ENCODE peak calls at places on chromosomes 6 and 20, in four cellular contexts. M is T47D, Q is EH, R is choroid plexus epithelial cell. E is an unnamed sample.

GRCh38 chr6:128235556-128235955 is 284.8 kb downstream of the PTPRK start:
- DNase-seq in Q (no peak), R (no peak), M (no peak), E (no peak)

GRCh38 chr20:6562111-6562510 is 205.4 kb upstream of the BMP2 start:
- DNase-seq in Q (peak; percentile 82), M (no peak), R (peak; percentile 97), E (peak; percentile 37)

GRCh38 chr6:137452331-137452894 is 41.8 kb downstream of the OLIG3 start:
- DNase-seq in M (no peak), R (peak; percentile 66), Q (peak; percentile 30), E (peak; percentile 1)

GRCh38 chr6:129104560-129104959 is 221.6 kb downstream of the LAMA2 start:
- DNase-seq in M (no peak), Q (no peak), R (peak; percentile 23), E (no peak)

GRCh38 chr6:90044833-90045337 is 150.6 kb downstream of the GJA10 start:
- DNase-seq in Q (peak; percentile 81), R (peak; percentile 74), M (no peak), E (peak; percentile 67)

GRCh38 chr6:122400121-122400450 is 634 bp downstream of the HSF2 start:
- DNase-seq in Q (peak; percentile 34), M (no peak), R (no peak), E (peak; percentile 8)

GRCh38 chr6:18477301-18477941 is 90.3 kb downstream of the RNF144B start:
- DNase-seq in M (no peak), Q (peak; percentile 37), R (peak; percentile 13), E (peak; percentile 39)

GRCh38 chr20:54002741-54003140 is 67.7 kb downstream of the BCAS1 start:
- DNase-seq in Q (no peak), M (no peak), R (no peak), E (no peak)

GRCh38 chr6:126631343-126631742 is 291.4 kb downstream of the CENPW start:
- DNase-seq in Q (peak; percentile 1), M (no peak), R (no peak), E (peak; percentile 78)

GRCh38 chr6:3294921-3295871 is 36.4 kb downstream of the PSMG4 start:
- DNase-seq in Q (no peak), M (no peak), R (no peak), E (no peak)

GRCh38 chr20:25296094-25297093 is 48.5 kb downstream of the PYGB start:
- DNase-seq in R (peak; percentile 57), Q (peak; percentile 15), M (peak; percentile 59), E (peak; percentile 51)

GRCh38 chr6:3061501-3061941 is 6.8 kb upstream of the RIPK1 start:
- DNase-seq in M (no peak), R (peak; percentile 88), Q (peak; percentile 83), E (peak; percentile 55)

GRCh38 chr6:57097596-57097995 is 7.6 kb downstream of the ZNF451 start:
- DNase-seq in R (peak; percentile 48), M (no peak), Q (peak; percentile 44), E (peak; percentile 41)

GRCh38 chr6:2193931-2194330 is 51.5 kb downstream of the GMDS start:
- DNase-seq in Q (no peak), M (no peak), R (no peak), E (no peak)

GRCh38 chr20:37893566-37894241 is 9.2 kb upstream of the VSTM2L start:
- DNase-seq in Q (no peak), M (no peak), R (no peak), E (no peak)

GRCh38 chr20:56513096-56513806 is 11.3 kb upstream of the FAM209A start:
- DNase-seq in R (no peak), Q (peak; percentile 17), M (peak; percentile 20), E (no peak)

GRCh38 chr20:21559305-21559704 is 45.4 kb upstream of the NKX2-2 start:
- DNase-seq in R (no peak), Q (no peak), M (no peak), E (no peak)

GRCh38 chr6:112739766-112740165 is 392.6 kb downstream of the RFPL4B start:
- DNase-seq in Q (no peak), R (no peak), M (no peak), E (no peak)

GRCh38 chr6:143112084-143112768 is 51.5 kb downstream of the AIG1 start:
- DNase-seq in M (no peak), Q (no peak), R (no peak), E (no peak)

GRCh38 chr6:36852481-36853147 is 13.4 kb upstream of the CPNE5 start:
- DNase-seq in R (peak; percentile 85), M (no peak), Q (peak; percentile 85), E (peak; percentile 68)

GRCh38 chr6:140174509-140174908 is 800.1 kb upstream of the CITED2 start:
- DNase-seq in Q (peak; percentile 98), M (peak; percentile 24), R (peak; percentile 94), E (peak; percentile 98)

GRCh38 chr20:7924692-7925091 is 15.6 kb downstream of the HAO1 start:
- DNase-seq in R (peak; percentile 90), M (no peak), Q (peak; percentile 94), E (peak; percentile 89)

GRCh38 chr6:137867685-137868509 is 838 bp downstream of the TNFAIP3 start:
- DNase-seq in Q (peak; percentile 52), M (peak; percentile 3), R (no peak), E (peak; percentile 28)

GRCh38 chr6:26065952-26066380 is 21.3 kb upstream of the HFE start:
- DNase-seq in R (peak; percentile 91), Q (peak; percentile 86), M (peak; percentile 91), E (peak; percentile 83)

GRCh38 chr6:88871498-88871897 is 91.9 kb downstream of the RNGTT start:
- DNase-seq in M (no peak), R (no peak), Q (no peak), E (no peak)

GRCh38 chr6:121366184-121366521 is 31.9 kb upstream of the TBC1D32 start:
- DNase-seq in Q (no peak), M (no peak), R (no peak), E (no peak)

GRCh38 chr6:36350681-36351091 is 14.0 kb upstream of the BNIP5 start:
- DNase-seq in M (no peak), R (peak; percentile 94), Q (peak; percentile 92), E (peak; percentile 70)

GRCh38 chr6:135162678-135163439 is 18.2 kb upstream of the MYB start:
- DNase-seq in Q (no peak), M (peak; percentile 65), R (peak; percentile 47), E (no peak)

GRCh38 chr20:45337367-45338120 is 10.7 kb downstream of the SDC4 start:
- DNase-seq in R (peak; percentile 93), Q (peak; percentile 98), M (peak; percentile 74), E (peak; percentile 96)

GRCh38 chr6:2999005-2999620 is 581 bp upstream of the NQO2 start:
- DNase-seq in M (peak; percentile 25), Q (peak; percentile 87), R (peak; percentile 88), E (peak; percentile 67)

GRCh38 chr6:154403803-154404202 is 47.2 kb upstream of the IPCEF1 start:
- DNase-seq in M (no peak), Q (peak; percentile 80), R (peak; percentile 67), E (peak; percentile 62)

GRCh38 chr6:10481101-10481500 is 40.0 kb upstream of the GCNT2 start:
- DNase-seq in R (no peak), Q (peak; percentile 7), M (no peak), E (no peak)

GRCh38 chr20:41467690-41468089 is 101.1 kb upstream of the EMILIN3 start:
- DNase-seq in M (no peak), Q (peak; percentile 18), R (no peak), E (no peak)

E was measured in AG10803.